ENCODE peak calls at places on chromosome 19, in ten cellular contexts. N is right lobe of liver, C is fibroblast of lung, Y is Peyer's patch, X is psoas muscle, V is heart right ventricle, J is SJSA1, S is gastrocnemius medialis, G is neural progenitor cell, B is uterus. P is an unnamed sample.
A peak's percentile ranks its signal among the peaks of the same experiment; 100 is the strongest.

GRCh38 chr19:42199440-42200115 is 17.9 kb downstream of the DEDD2 start:
- DNase-seq in C (no peak), S (peak; percentile 35), J (no peak), X (peak; percentile 43), V (peak; percentile 26), N (peak; percentile 69), G (no peak), Y (peak; percentile 77), B (no peak), P (no peak)

GRCh38 chr19:45340232-45340898 is at the start of gene KLC3:
- DNase-seq in X (no peak), S (no peak), Y (peak; percentile 54), N (no peak), G (peak; percentile 76), J (no peak), C (no peak), B (no peak), V (no peak), P (no peak)

GRCh38 chr19:36719687-36720556 is 32.5 kb downstream of the ZNF567 start:
- DNase-seq in Y (no peak), V (no peak), B (no peak), G (no peak), J (no peak), N (no peak), C (peak; percentile 11), X (no peak), S (no peak), P (no peak)

GRCh38 chr19:42596391-42597071 is 1.8 kb upstream of the CEACAM8 start:
- DNase-seq in C (no peak), S (no peak), V (no peak), Y (peak; percentile 73), G (peak; percentile 54), X (peak; percentile 34), J (no peak), B (no peak), N (peak; percentile 60), P (no peak)

GRCh38 chr19:46426506-46427162 is 2.1 kb downstream of the PNMA8C start:
- DNase-seq in X (peak; percentile 73), Y (no peak), N (peak; percentile 74), C (peak; percentile 68), S (peak; percentile 34), J (no peak), G (peak; percentile 97), B (peak; percentile 85), V (peak; percentile 59), P (peak; percentile 81)

GRCh38 chr19:53947624-53948023 is 15.1 kb upstream of the CACNG8 start:
- DNase-seq in N (no peak), B (no peak), X (no peak), J (no peak), Y (no peak), G (peak; percentile 56), S (no peak), V (no peak), C (no peak), P (no peak)

GRCh38 chr19:56076413-56076998 is 44.6 kb downstream of the ZNF787 start:
- DNase-seq in X (no peak), C (peak; percentile 29), Y (peak; percentile 80), V (peak; percentile 60), J (no peak), N (no peak), G (peak; percentile 62), S (peak; percentile 37), B (peak; percentile 44), P (no peak)

GRCh38 chr19:6271251-6271650 is 8.5 kb downstream of the MLLT1 start:
- DNase-seq in J (no peak), C (peak; percentile 34), V (no peak), G (no peak), N (no peak), S (no peak), X (no peak), Y (peak; percentile 22), B (peak; percentile 26), P (no peak)

GRCh38 chr19:6718111-6718740 is 2.2 kb downstream of the C3 start:
- DNase-seq in C (no peak), Y (no peak), V (no peak), J (no peak), N (no peak), X (no peak), S (no peak), B (no peak), G (no peak), P (no peak)

GRCh38 chr19:48390188-48391099 is 907 bp downstream of the KDELR1 start:
- DNase-seq in C (peak; percentile 62), G (peak; percentile 83), S (peak; percentile 46), B (peak; percentile 61), J (peak; percentile 70), X (peak; percentile 70), Y (peak; percentile 79), N (peak; percentile 65), V (peak; percentile 57), P (no peak)

GRCh38 chr19:10403137-10404021 is at the start of gene CDC37:
- DNase-seq in J (peak; percentile 97), X (peak; percentile 96), S (peak; percentile 96), Y (peak; percentile 99), G (peak; percentile 99), B (peak; percentile 98), V (peak; percentile 95), N (peak; percentile 97), C (peak; percentile 94), P (peak; percentile 97)

GRCh38 chr19:10395853-10396355 is 7.4 kb downstream of the CDC37 start:
- DNase-seq in S (no peak), G (no peak), V (no peak), B (no peak), C (no peak), J (no peak), N (no peak), Y (no peak), X (no peak), P (no peak)

GRCh38 chr19:10402441-10403038 is 802 bp downstream of the CDC37 start:
- DNase-seq in J (peak; percentile 74), N (no peak), X (peak; percentile 46), B (no peak), S (no peak), C (peak; percentile 55), V (peak; percentile 76), Y (no peak), G (peak; percentile 39), P (no peak)

GRCh38 chr19:10398819-10399218 is 4.5 kb downstream of the CDC37 start:
- DNase-seq in V (no peak), C (no peak), Y (no peak), G (no peak), J (no peak), B (no peak), S (no peak), X (no peak), N (no peak), P (no peak)

GRCh38 chr19:10399878-10400277 is 3.5 kb downstream of the CDC37 start:
- DNase-seq in B (no peak), C (no peak), Y (no peak), J (no peak), S (peak; percentile 86), N (no peak), G (no peak), V (peak; percentile 59), X (peak; percentile 71), P (no peak)
- H3K4me1 ChIP-seq in B (peaks cover 10% of the 10 kb centered on the region), C (peaks cover 3% of the 10 kb centered on the region), Y (peaks cover 33% of the 10 kb centered on the region), J (peaks cover 24% of the 10 kb centered on the region), S (peaks cover 47% of the 10 kb centered on the region), N (peaks cover 2% of the 10 kb centered on the region), G (peaks cover 5% of the 10 kb centered on the region), V (peaks cover 56% of the 10 kb centered on the region), X (peaks cover 44% of the 10 kb centered on the region), P (peaks cover 15% of the 10 kb centered on the region)

GRCh38 chr19:4908781-4909171 is 525 bp upstream of the UHRF1 start:
- DNase-seq in S (no peak), X (peak; percentile 14), J (no peak), N (no peak), B (no peak), Y (no peak), G (no peak), V (no peak), C (no peak), P (no peak)

GRCh38 chr19:4908311-4908710 is 990 bp upstream of the UHRF1 start:
- DNase-seq in V (no peak), Y (no peak), C (no peak), J (no peak), B (no peak), S (no peak), G (no peak), N (no peak), X (no peak), P (no peak)

GRCh38 chr19:4910594-4911273 is 1.4 kb downstream of the UHRF1 start:
- DNase-seq in V (peak; percentile 19), X (peak; percentile 17), S (no peak), J (peak; percentile 74), Y (peak; percentile 62), C (peak; percentile 87), B (no peak), N (no peak), G (peak; percentile 41), P (no peak)

GRCh38 chr19:4909897-4910593 is 744 bp downstream of the UHRF1 start:
- DNase-seq in Y (peak; percentile 97), C (peak; percentile 88), G (peak; percentile 98), J (peak; percentile 95), B (peak; percentile 86), S (peak; percentile 90), X (peak; percentile 93), N (peak; percentile 89), V (peak; percentile 91), P (peak; percentile 94)

DNA sequence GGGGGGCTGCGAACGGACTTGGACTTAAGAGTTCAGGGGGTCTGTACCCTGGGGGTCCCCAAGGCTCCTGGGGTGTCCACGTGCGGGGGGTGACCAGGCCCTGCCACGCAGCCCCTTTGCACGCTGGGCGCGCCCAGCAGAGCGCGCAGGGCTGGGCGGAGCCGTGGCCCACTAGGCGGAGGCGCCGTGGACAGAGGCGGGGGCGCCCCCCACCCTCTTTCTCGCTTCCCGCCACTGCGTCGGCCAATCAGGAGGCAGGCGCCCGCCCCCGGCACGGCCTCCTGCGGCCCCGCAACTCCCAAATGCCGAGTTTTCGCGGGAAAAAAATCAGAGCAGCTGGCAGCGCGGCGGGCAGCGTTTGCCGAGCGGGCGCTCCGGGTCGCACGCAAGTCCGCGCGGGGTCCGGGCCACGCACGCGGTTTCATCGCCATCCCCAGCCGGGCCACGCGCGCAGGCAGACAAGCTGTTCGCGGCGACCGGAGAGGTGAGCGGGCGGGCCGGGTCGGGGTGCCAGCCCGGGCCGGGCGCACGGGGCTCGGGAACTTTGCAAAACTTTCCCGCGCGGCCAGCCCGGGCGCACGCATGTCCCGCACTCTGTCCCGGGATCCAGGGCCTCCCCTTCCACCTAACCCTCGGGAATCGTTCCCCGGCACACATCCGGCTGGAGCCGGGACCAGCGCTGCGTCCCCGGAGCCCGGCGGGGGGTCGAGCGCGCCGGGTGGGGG is at the start of gene UHRF1:
- DNase-seq in G (peak; percentile 58), B (no peak), V (no peak), C (peak; percentile 35), S (no peak), X (no peak), Y (no peak), J (peak; percentile 86), N (no peak), P (no peak)
- H3K4me1 ChIP-seq in G (peaks cover 23% of the 10 kb centered on the region), B (peaks cover 23% of the 10 kb centered on the region), V (peaks cover 25% of the 10 kb centered on the region), C (peaks cover 19% of the 10 kb centered on the region), S (peaks cover 18% of the 10 kb centered on the region), X (peaks cover 19% of the 10 kb centered on the region), Y (peaks cover 36% of the 10 kb centered on the region), J (peaks cover 42% of the 10 kb centered on the region), N (no peaks in the 10 kb centered on the region), P (peaks cover 18% of the 10 kb centered on the region)

GRCh38 chr19:3509566-3509989 is 3.5 kb downstream of the FZR1 start:
- DNase-seq in N (peak; percentile 43), V (no peak), X (no peak), B (no peak), S (no peak), C (peak; percentile 89), Y (no peak), J (peak; percentile 82), G (no peak), P (no peak)
- H3K4me1 ChIP-seq in N (no peaks in the 10 kb centered on the region), V (peaks cover 13% of the 10 kb centered on the region), X (peaks cover 21% of the 10 kb centered on the region), B (peaks cover 3% of the 10 kb centered on the region), S (peaks cover 11% of the 10 kb centered on the region), C (no peaks in the 10 kb centered on the region), Y (peaks cover 35% of the 10 kb centered on the region), J (peaks cover 53% of the 10 kb centered on the region), G (peaks cover 12% of the 10 kb centered on the region), P (peaks cover 10% of the 10 kb centered on the region)

GRCh38 chr19:581399-582111 is 8.1 kb upstream of the HCN2 start:
- DNase-seq in X (no peak), B (no peak), N (no peak), J (no peak), C (no peak), G (no peak), V (no peak), S (no peak), Y (no peak), P (no peak)
- H3K4me1 ChIP-seq in X (peaks cover 34% of the 10 kb centered on the region), B (peaks cover 3% of the 10 kb centered on the region), N (no peaks in the 10 kb centered on the region), J (peaks cover 9% of the 10 kb centered on the region), C (no peaks in the 10 kb centered on the region), G (no peaks in the 10 kb centered on the region), V (peaks cover 45% of the 10 kb centered on the region), S (peaks cover 16% of the 10 kb centered on the region), Y (peaks cover 8% of the 10 kb centered on the region), P (no peaks in the 10 kb centered on the region)